ENCODE peak calls at places on chromosome 2, in six cellular contexts. D is SK-N-SH, C is GM23248, V is neural progenitor cell, G is MM.1S, P is HCT116. H is an unnamed sample. For H3K36me3, the result is how much of the 10 kb centered on the place peaks cover.

GRCh38 chr2:152542995-152543481 is 174.2 kb downstream of the PRPF40A start:
- DNase-seq in D (peak), C (peak), V (peak), G (no peak), P (peak), H (peak)

GRCh38 chr2:120269076-120269744 is 16.6 kb downstream of the RALB start:
- DNase-seq in D (no peak), C (no peak), V (no peak), G (no peak), P (no peak), H (no peak)

GRCh38 chr2:171403181-171403580 is 30.6 kb downstream of the METTL8 start:
- DNase-seq in D (no peak), C (peak), V (no peak), G (no peak), P (no peak), H (peak)

GRCh38 chr2:172053486-172053885 is 31.8 kb upstream of the DLX1 start:
- DNase-seq in D (no peak), C (no peak), V (no peak), G (no peak), P (no peak), H (no peak)

GRCh38 chr2:121605820-121606733 is 43.2 kb downstream of the CLASP1 start:
- DNase-seq in D (peak), C (peak), V (no peak), G (no peak), P (no peak), H (no peak)

GRCh38 chr2:179613701-179614100 is 247.7 kb downstream of the ZNF385B start:
- DNase-seq in D (no peak), C (peak), V (no peak), G (no peak), P (no peak), H (no peak)

GRCh38 chr2:151945186-151945585 is 117.0 kb upstream of the ARL5A start:
- DNase-seq in D (no peak), C (no peak), V (no peak), G (no peak), P (no peak), H (no peak)

GRCh38 chr2:104046466-104046865 is 807.4 kb upstream of the POU3F3 start:
- DNase-seq in D (no peak), C (no peak), V (no peak), G (peak), P (no peak), H (no peak)

GRCh38 chr2:99841749-99842148 is 300.6 kb downstream of the AFF3 start:
- DNase-seq in D (no peak), C (peak), V (no peak), G (no peak), P (no peak), H (peak)

GRCh38 chr2:49459314-49459993 is 305.1 kb upstream of the FSHR start:
- DNase-seq in D (no peak), C (no peak), V (no peak), G (no peak), P (no peak), H (no peak)

GRCh38 chr2:88698498-88699233 is 7.2 kb downstream of the RPIA start:
- DNase-seq in D (no peak), C (no peak), V (no peak), G (no peak), P (no peak), H (no peak)

GRCh38 chr2:219434718-219435525 is at the start of gene SPEG:
- DNase-seq in D (no peak), C (peak), V (peak), G (no peak), P (no peak), H (no peak)

GRCh38 chr2:164314148-164314547 is 307.1 kb downstream of the GRB14 start:
- DNase-seq in D (no peak), C (peak), V (no peak), G (no peak), P (no peak), H (peak)

GRCh38 chr2:19474128-19474527 is 115.7 kb upstream of the OSR1 start:
- DNase-seq in D (no peak), C (peak), V (no peak), G (peak), P (no peak), H (peak)

GRCh38 chr2:190627881-190628412 is 20.9 kb upstream of the NAB1 start:
- DNase-seq in D (peak), C (peak), V (peak), G (no peak), P (no peak), H (no peak)
- H3K9ac ChIP-seq in D (no peak), C (peak), V (no peak), G (no peak), P (peak), H (no peak)

GRCh38 chr2:28401948-28402550 is 9.4 kb downstream of the FOSL2 start:
- DNase-seq in D (no peak), C (no peak), V (no peak), G (no peak), P (no peak), H (no peak)

GRCh38 chr2:28399946-28400345 is 7.3 kb downstream of the FOSL2 start:
- DNase-seq in D (no peak), C (no peak), V (no peak), G (no peak), P (no peak), H (no peak)

GRCh38 chr2:28400921-28401320 is 8.3 kb downstream of the FOSL2 start:
- DNase-seq in D (no peak), C (no peak), V (no peak), G (no peak), P (no peak), H (no peak)

GRCh38 chr2:28400434-28400833 is 7.8 kb downstream of the FOSL2 start:
- DNase-seq in D (no peak), C (no peak), V (peak), G (no peak), P (no peak), H (no peak)

GRCh38 chr2:28401411-28401810 is 8.8 kb downstream of the FOSL2 start:
- DNase-seq in D (no peak), C (peak), V (no peak), G (no peak), P (no peak), H (no peak)
- H3K36me3 ChIP-seq in D (under half), C (under half), V (under half), G (under half), P (under half), H (under half)

GRCh38 chr2:64398730-64399129 is 55.2 kb upstream of the LGALSL start:
- DNase-seq in D (no peak), C (no peak), V (no peak), G (no peak), P (no peak), H (no peak)
- TF ChIP-seq EZH2phosphoT487 in D (no peak), C (no peak), V (no peak), G (no peak), P (no peak), H (no peak)

GRCh38 chr2:32947076-32947483 is 327 bp downstream of the LTBP1 start:
- DNase-seq in D (no peak), C (peak), V (no peak), G (peak), P (no peak), H (no peak)
- H3K9ac ChIP-seq in D (peak), C (peak), V (no peak), G (no peak), P (peak), H (peak)

GRCh38 chr2:240374085-240374907 is 61.2 kb upstream of the GPC1 start:
- DNase-seq in D (no peak), C (peak), V (no peak), G (no peak), P (no peak), H (peak)

GRCh38 chr2:240371461-240372000 is 63.9 kb upstream of the GPC1 start:
- DNase-seq in D (no peak), C (no peak), V (no peak), G (no peak), P (no peak), H (no peak)

GRCh38 chr2:240375024-240375645 is 60.3 kb upstream of the GPC1 start:
- DNase-seq in D (no peak), C (no peak), V (no peak), G (no peak), P (no peak), H (no peak)

GRCh38 chr2:240372051-240372450 is 63.4 kb upstream of the GPC1 start:
- DNase-seq in D (no peak), C (no peak), V (no peak), G (no peak), P (no peak), H (no peak)

DNA sequence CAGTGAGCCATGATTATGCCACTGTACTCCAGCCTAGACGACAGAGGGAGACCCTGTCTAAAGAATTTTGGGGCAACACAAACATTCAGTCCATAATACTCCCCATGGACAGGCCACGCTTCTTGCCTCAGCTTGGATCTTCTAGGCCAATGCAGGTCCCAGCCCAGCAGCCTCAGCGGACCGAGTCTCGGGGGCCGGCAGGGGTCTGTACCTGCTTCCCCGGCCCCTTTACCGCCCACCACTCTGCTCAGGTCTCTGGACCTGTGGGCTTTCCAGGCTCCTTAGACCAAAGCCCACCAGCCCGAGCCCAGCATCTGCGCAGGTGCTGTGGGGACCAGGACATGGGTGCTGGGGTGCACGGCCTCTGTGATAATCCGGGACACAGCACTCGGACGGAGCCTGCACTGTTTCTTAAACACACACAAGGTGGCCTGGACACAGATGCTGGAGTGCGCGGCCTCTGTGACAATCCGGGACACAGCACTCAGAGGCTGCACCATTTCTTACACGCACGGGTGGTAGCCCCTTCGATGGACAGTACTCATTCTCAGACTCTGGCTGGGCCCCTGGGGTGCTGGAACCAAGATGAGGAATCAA is 62.1 kb upstream of the GPC1 start:
- DNase-seq in D (no peak), C (no peak), V (no peak), G (no peak), P (no peak), H (no peak)
- H3K36me3 ChIP-seq in D (under half), C (under half), V (under half), G (under half), P (under half), H (under half)

GRCh38 chr2:55961318-55961911 is 37.8 kb upstream of the EFEMP1 start:
- DNase-seq in D (peak), C (peak), V (peak), G (peak), P (peak), H (peak)
- TF ChIP-seq EZH2phosphoT487 in D (no peak), C (no peak), V (no peak), G (no peak), P (no peak), H (no peak)

GRCh38 chr2:212901604-212902275 is 249.7 kb downstream of the IKZF2 start:
- DNase-seq in D (no peak), C (no peak), V (no peak), G (no peak), P (no peak), H (peak)
- H3K9ac ChIP-seq in D (no peak), C (no peak), V (no peak), G (no peak), P (no peak), H (peak)

DNA sequence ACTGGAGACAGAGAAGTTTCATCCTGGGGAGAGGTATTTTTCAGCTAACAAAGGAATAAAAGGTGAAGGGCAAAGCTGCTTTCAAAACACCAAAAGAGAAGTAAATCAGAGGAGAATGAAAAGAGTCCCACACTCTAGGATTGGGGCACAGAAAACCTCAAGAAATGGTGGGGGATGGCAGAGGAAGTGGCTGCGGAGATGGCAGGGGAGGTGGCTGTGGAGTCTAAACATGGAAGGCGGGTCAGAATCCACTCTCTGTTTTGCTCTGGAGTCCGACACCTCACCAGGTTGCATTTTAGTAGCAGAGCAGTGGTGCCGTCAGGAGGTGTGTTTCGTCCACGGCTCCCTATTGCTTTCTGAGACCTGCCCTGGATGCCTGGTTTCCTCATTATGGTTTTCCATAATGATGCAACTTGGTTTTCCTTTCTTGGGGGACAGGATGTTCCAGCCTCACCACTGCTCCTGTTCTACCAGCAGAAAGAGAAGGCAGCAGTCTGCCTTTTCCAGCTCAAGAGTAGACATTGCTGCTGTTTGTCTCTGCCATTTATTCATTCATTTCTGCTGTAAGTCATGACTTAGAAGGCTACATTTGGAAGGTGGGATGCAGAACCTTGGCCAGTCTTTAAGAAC is 188.7 kb downstream of the ANKRD44 start:
- DNase-seq in D (no peak), C (no peak), V (no peak), G (no peak), P (no peak), H (no peak)
- H3K36me3 ChIP-seq in D (under half), C (under half), V (under half), G (under half), P (under half), H (under half)

GRCh38 chr2:113007250-113007649 is 2.0 kb downstream of the IL36A start:
- DNase-seq in D (no peak), C (no peak), V (no peak), G (no peak), P (no peak), H (no peak)

GRCh38 chr2:113010088-113010487 is 4.8 kb downstream of the IL36A start:
- DNase-seq in D (no peak), C (peak), V (no peak), G (no peak), P (no peak), H (peak)

GRCh38 chr2:113011108-113011507 is 5.8 kb downstream of the IL36A start:
- DNase-seq in D (no peak), C (no peak), V (no peak), G (no peak), P (no peak), H (no peak)

GRCh38 chr2:113012436-113013335 is 7.4 kb downstream of the IL36A start:
- DNase-seq in D (no peak), C (peak), V (no peak), G (no peak), P (no peak), H (peak)

DNA sequence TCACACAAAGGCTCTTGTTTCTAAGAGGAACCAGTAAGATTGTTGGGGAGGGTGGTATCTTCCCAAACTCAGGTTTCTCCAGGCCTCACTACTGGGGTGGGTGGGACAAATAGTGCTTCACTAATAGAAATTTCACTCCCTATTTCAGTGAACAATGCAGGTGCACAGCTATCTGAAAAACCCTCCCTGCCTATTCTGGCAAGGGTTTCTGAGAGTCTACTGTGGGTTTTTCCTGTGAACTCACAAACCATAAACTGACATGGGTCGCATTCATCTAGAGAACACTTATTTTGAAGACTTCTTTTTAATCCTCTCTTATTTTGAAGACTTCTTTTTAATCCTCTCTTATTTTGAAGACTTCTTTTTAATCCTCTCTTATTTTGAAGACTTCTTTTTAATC is 4.4 kb downstream of the IL36A start:
- DNase-seq in D (no peak), C (no peak), V (no peak), G (peak), P (no peak), H (no peak)
- TF ChIP-seq EZH2phosphoT487 in D (no peak), C (no peak), V (no peak), G (no peak), P (no peak), H (no peak)